ENCODE peak calls at places on chromosomes 12 and 14, in nine cellular contexts. O is kidney tubule cell; J is fibroblast of the conjunctiva; L is SW 1271; Q is HT-29; V is foreskin keratinocyte; P is activated naive CD4-positive, alpha-beta T cell; R is naive thymus-derived CD4-positive, alpha-beta T cell; W is effector memory CD8-positive, alpha-beta T cell. U is an unnamed sample.

GRCh38 chr14:64645220-64645891 is 58.9 kb upstream of the PLEKHG3 start:
- DNase-seq in O (peak), J (no peak), L (no peak), Q (no peak), V (peak), P (no peak), R (no peak), W (no peak), U (no peak)

GRCh38 chr14:56181666-56182065 is 63.5 kb downstream of the PELI2 start:
- DNase-seq in O (no peak), J (no peak), L (no peak), Q (peak), V (no peak), P (no peak), R (no peak), W (no peak), U (peak)

GRCh38 chr12:105205322-105206048 is 30.5 kb downstream of the APPL2 start:
- DNase-seq in O (no peak), J (no peak), L (no peak), Q (peak), V (no peak), P (no peak), R (no peak), W (no peak), U (peak)

GRCh38 chr14:25132734-25133422 is 82.9 kb upstream of the STXBP6 start:
- DNase-seq in O (peak), J (peak), L (peak), Q (peak), V (no peak), P (no peak), R (no peak), W (peak), U (peak)

GRCh38 chr12:10363922-10364838 is 25.7 kb downstream of the KLRK1 start:
- DNase-seq in O (peak), J (no peak), L (no peak), Q (peak), V (no peak), P (peak), R (peak), W (no peak), U (peak)

GRCh38 chr12:70243510-70244331 is 488 bp downstream of the CNOT2 start:
- DNase-seq in O (peak), J (peak), L (no peak), Q (peak), V (peak), P (peak), R (peak), W (peak), U (peak)

GRCh38 chr14:106459971-106460730 is 933.8 kb downstream of the TMEM121 start:
- DNase-seq in O (no peak), J (no peak), L (no peak), Q (peak), V (no peak), P (peak), R (peak), W (peak), U (peak)

GRCh38 chr12:106090586-106091411 is 48.0 kb downstream of the NUAK1 start:
- DNase-seq in O (peak), J (peak), L (no peak), Q (no peak), V (no peak), P (no peak), R (no peak), W (no peak), U (no peak)

GRCh38 chr14:89957791-89958190 is 2.1 kb downstream of the TDP1 start:
- DNase-seq in O (peak), J (no peak), L (no peak), Q (no peak), V (no peak), P (no peak), R (no peak), W (no peak), U (no peak)

GRCh38 chr12:131491155-131491554 is 219.7 kb upstream of the SFSWAP start:
- DNase-seq in O (no peak), J (no peak), L (no peak), Q (no peak), V (no peak), P (no peak), R (no peak), W (no peak), U (no peak)

GRCh38 chr14:99330316-99331240 is 58.6 kb upstream of the BCL11B start:
- DNase-seq in O (no peak), J (no peak), L (no peak), Q (no peak), V (no peak), P (no peak), R (no peak), W (no peak), U (no peak)

GRCh38 chr12:113214938-113215400 is 6.3 kb upstream of the TPCN1 start:
- DNase-seq in O (peak), J (peak), L (peak), Q (peak), V (peak), P (no peak), R (no peak), W (no peak), U (peak)

GRCh38 chr12:112985655-112986290 is 7.5 kb downstream of the OAS2 start:
- DNase-seq in O (no peak), J (no peak), L (no peak), Q (no peak), V (peak), P (no peak), R (no peak), W (no peak), U (no peak)

GRCh38 chr12:57518920-57519757 is 1.2 kb downstream of the DDIT3 start:
- DNase-seq in O (peak), J (peak), L (no peak), Q (peak), V (no peak), P (no peak), R (no peak), W (no peak), U (peak)

GRCh38 chr12:122078141-122079037 is at the start of gene MLXIP:
- DNase-seq in O (peak), J (peak), L (peak), Q (peak), V (peak), P (peak), R (peak), W (peak), U (peak)

GRCh38 chr12:100158535-100158934 is 15.9 kb upstream of the BLTP3B start:
- DNase-seq in O (no peak), J (no peak), L (no peak), Q (no peak), V (no peak), P (no peak), R (no peak), W (no peak), U (no peak)

GRCh38 chr12:20390846-20391245 is 22.5 kb downstream of the PDE3A start:
- DNase-seq in O (no peak), J (no peak), L (no peak), Q (no peak), V (no peak), P (no peak), R (no peak), W (no peak), U (no peak)

GRCh38 chr12:111420494-111420893 is 14.8 kb downstream of the SH2B3 start:
- DNase-seq in O (no peak), J (no peak), L (no peak), Q (no peak), V (no peak), P (no peak), R (no peak), W (no peak), U (no peak)

GRCh38 chr12:6047249-6048227 is 76.9 kb downstream of the VWF start:
- DNase-seq in O (no peak), J (no peak), L (no peak), Q (no peak), V (no peak), P (no peak), R (no peak), W (no peak), U (no peak)

GRCh38 chr14:50801706-50802105 is 29.3 kb downstream of the NIN start:
- DNase-seq in O (peak), J (no peak), L (no peak), Q (no peak), V (no peak), P (no peak), R (no peak), W (no peak), U (no peak)

GRCh38 chr12:26125451-26126339 is 858 bp upstream of the BHLHE41 start:
- DNase-seq in O (peak), J (no peak), L (peak), Q (peak), V (peak), P (no peak), R (no peak), W (no peak), U (peak)

GRCh38 chr14:100621806-100622205 is 34.6 kb upstream of the BEGAIN start:
- DNase-seq in O (no peak), J (no peak), L (no peak), Q (no peak), V (no peak), P (no peak), R (no peak), W (no peak), U (no peak)

GRCh38 chr12:92028039-92028709 is 117.5 kb downstream of the BTG1 start:
- DNase-seq in O (no peak), J (peak), L (no peak), Q (no peak), V (peak), P (no peak), R (no peak), W (no peak), U (no peak)

GRCh38 chr14:55913324-55914035 is 204.7 kb upstream of the PELI2 start:
- DNase-seq in O (peak), J (no peak), L (no peak), Q (no peak), V (no peak), P (no peak), R (no peak), W (no peak), U (no peak)

GRCh38 chr12:75850751-75851462 is 180.7 kb downstream of the PHLDA1 start:
- DNase-seq in O (peak), J (peak), L (no peak), Q (no peak), V (peak), P (no peak), R (no peak), W (no peak), U (peak)

GRCh38 chr14:52220924-52221802 is 46.3 kb upstream of the PTGDR start:
- DNase-seq in O (no peak), J (no peak), L (no peak), Q (no peak), V (no peak), P (no peak), R (peak), W (peak), U (no peak)

GRCh38 chr12:43578782-43579181 is 26.8 kb upstream of the ADAMTS20 start:
- DNase-seq in O (no peak), J (no peak), L (no peak), Q (no peak), V (peak), P (no peak), R (no peak), W (no peak), U (no peak)

GRCh38 chr14:78524766-78525165 is 354.6 kb downstream of the NRXN3 start:
- DNase-seq in O (no peak), J (no peak), L (no peak), Q (no peak), V (no peak), P (no peak), R (no peak), W (no peak), U (no peak)

GRCh38 chr12:45268672-45269406 is 52.9 kb downstream of the ANO6 start:
- DNase-seq in O (peak), J (peak), L (peak), Q (peak), V (peak), P (no peak), R (no peak), W (no peak), U (peak)

GRCh38 chr14:59282366-59282765 is 93.9 kb downstream of the DAAM1 start:
- DNase-seq in O (no peak), J (peak), L (no peak), Q (no peak), V (peak), P (no peak), R (no peak), W (no peak), U (no peak)

GRCh38 chr14:60171690-60172089 is 6.5 kb upstream of the DHRS7 start:
- DNase-seq in O (no peak), J (no peak), L (no peak), Q (no peak), V (no peak), P (no peak), R (no peak), W (no peak), U (no peak)

GRCh38 chr12:109998241-109998903 is 858 bp upstream of the ANKRD13A start:
- DNase-seq in O (no peak), J (no peak), L (no peak), Q (no peak), V (no peak), P (no peak), R (no peak), W (no peak), U (peak)

U was measured in DMS53.